ENCODE peak calls at places on chromosomes 11 and 22, in eight cellular contexts. K is vagina; E is tibial nerve; B is anterior cingulate cortex; W is stimulated activated CD4-positive, alpha-beta T cell treated with anti-CD3 and anti-CD28 coated beads, Interleukin-1b, Interleukin-23, amount 100 ng/mL, for 4 hours; Q is foreskin fibroblast; I is SW480; A is mesendoderm. V is an unnamed sample.

GRCh38 chr11:105670811-105671210 is 60.9 kb downstream of the GRIA4 start:
- DNase-seq in Q (peak), A (no peak), I (no peak), E (no peak), W (no peak), K (no peak), B (no peak), V (no peak)

GRCh38 chr11:116860303-116860702 is 22.9 kb upstream of the APOA1 start:
- DNase-seq in I (no peak), B (no peak), W (no peak), Q (no peak), E (no peak), A (no peak), K (no peak), V (no peak)

GRCh38 chr11:64543818-64544217 is 47.2 kb upstream of the SLC22A12 start:
- DNase-seq in W (no peak), A (no peak), Q (no peak), B (no peak), E (no peak), I (no peak), K (no peak), V (no peak)

GRCh38 chr11:110971110-110971509 is 258.9 kb upstream of the ARHGAP20 start:
- DNase-seq in W (no peak), I (peak), K (no peak), A (no peak), B (no peak), E (no peak), Q (peak), V (no peak)

GRCh38 chr11:125312812-125313211 is 148.3 kb downstream of the PKNOX2 start:
- DNase-seq in E (no peak), K (no peak), Q (no peak), I (no peak), B (no peak), W (no peak), A (no peak), V (no peak)

GRCh38 chr11:133172349-133172748 is 360.0 kb downstream of the OPCML start:
- DNase-seq in I (no peak), A (no peak), W (no peak), K (no peak), E (no peak), Q (no peak), B (no peak), V (no peak)

GRCh38 chr11:121540627-121541026 is 87.9 kb upstream of the SORL1-AS1 start:
- DNase-seq in Q (no peak), A (no peak), W (no peak), E (no peak), I (no peak), K (no peak), B (no peak), V (no peak)

GRCh38 chr22:44940121-44940520 is 69.7 kb downstream of the PHF21B start:
- DNase-seq in Q (no peak), K (no peak), I (no peak), E (no peak), B (no peak), A (peak), W (no peak), V (no peak)

GRCh38 chr22:37559901-37560681 is at the start of gene CDC42EP1:
- DNase-seq in Q (peak), B (peak), E (no peak), W (no peak), K (no peak), A (peak), I (peak), V (peak)

GRCh38 chr11:16474659-16475058 is 118.3 kb upstream of the SOX6 start:
- DNase-seq in A (no peak), I (no peak), W (no peak), E (no peak), B (no peak), Q (no peak), K (no peak), V (no peak)

GRCh38 chr11:28834877-28835276 is 726.7 kb downstream of the METTL15 start:
- DNase-seq in B (no peak), E (no peak), A (peak), Q (peak), K (no peak), W (no peak), I (no peak), V (no peak)

GRCh38 chr11:72573380-72573949 is 100.8 kb downstream of the PDE2A start:
- DNase-seq in B (no peak), K (no peak), I (peak), E (no peak), W (no peak), Q (peak), A (peak), V (no peak)

GRCh38 chr11:112651345-112651744 is 309.9 kb upstream of the NCAM1 start:
- DNase-seq in K (no peak), Q (no peak), A (no peak), I (no peak), E (no peak), B (no peak), W (no peak), V (no peak)

GRCh38 chr11:3786781-3787428 is 10.4 kb downstream of the NUP98 start:
- DNase-seq in I (peak), Q (peak), W (no peak), K (no peak), E (no peak), B (no peak), A (no peak), V (no peak)

GRCh38 chr11:125381499-125381898 is 114.6 kb downstream of the FEZ1 start:
- DNase-seq in W (no peak), K (no peak), I (no peak), A (no peak), B (no peak), Q (no peak), E (no peak), V (no peak)

GRCh38 chr22:45246060-45246985 is 5.6 kb upstream of the KIAA0930 start:
- DNase-seq in B (no peak), W (no peak), A (peak), K (no peak), Q (peak), I (peak), E (no peak), V (no peak)

GRCh38 chr11:831132-831864 is 1.5 kb upstream of the CD151 start:
- DNase-seq in A (no peak), B (no peak), E (no peak), W (no peak), I (no peak), Q (peak), K (no peak), V (no peak)

GRCh38 chr22:23380230-23380573 is 199.9 kb downstream of the IGLL1 start:
- DNase-seq in B (no peak), K (no peak), A (no peak), I (no peak), E (no peak), Q (no peak), W (no peak), V (no peak)